ENCODE peak calls at places on chromosome 20, in four cellular contexts. H is NCI-H2081, S is COR-L47, M is LoVo. A is an unnamed sample.

GRCh38 chr20:63176035-63176434 is 39.9 kb downstream of the YTHDF1 start:
- DNase-seq in H (no peak), S (no peak), M (no peak), A (no peak)

GRCh38 chr20:1266167-1266973 is at the start of gene SNPH:
- DNase-seq in H (peak), S (peak), M (no peak), A (peak)

GRCh38 chr20:6388666-6389197 is 265.9 kb upstream of the FERMT1 start:
- DNase-seq in H (no peak), S (no peak), M (no peak), A (peak)

GRCh38 chr20:23397961-23398360 is 23.3 kb downstream of the NAPB start:
- DNase-seq in H (no peak), S (no peak), M (no peak), A (no peak)

GRCh38 chr20:13494019-13494418 is 144.7 kb downstream of the TASP1 start:
- DNase-seq in H (no peak), S (no peak), M (no peak), A (no peak)

GRCh38 chr20:20295621-20296498 is 72.0 kb upstream of the INSM1 start:
- DNase-seq in H (no peak), S (no peak), M (no peak), A (no peak)

GRCh38 chr20:63645218-63645617 is 8.0 kb downstream of the STMN3 start:
- DNase-seq in H (no peak), S (no peak), M (no peak), A (no peak)

GRCh38 chr20:40562031-40562430 is 127.0 kb downstream of the MAFB start:
- DNase-seq in H (no peak), S (no peak), M (peak), A (no peak)

GRCh38 chr20:33111306-33111705 is 31.9 kb downstream of the BPIFB4 start:
- DNase-seq in H (no peak), S (no peak), M (no peak), A (no peak)

GRCh38 chr20:50312682-50313187 is 122.1 kb downstream of the CEBPB start:
- DNase-seq in H (no peak), S (no peak), M (peak), A (no peak)

GRCh38 chr20:52972965-52973819 is 1.0 kb downstream of the TSHZ2 start:
- DNase-seq in H (peak), S (no peak), M (no peak), A (no peak)

GRCh38 chr20:15674253-15675145 is 898.7 kb downstream of the KIF16B start:
- DNase-seq in H (no peak), S (no peak), M (no peak), A (no peak)

GRCh38 chr20:46060301-46060881 is 29.4 kb downstream of the NCOA5 start:
- DNase-seq in H (peak), S (peak), M (no peak), A (no peak)

GRCh38 chr20:39249798-39250197 is 287.7 kb downstream of the DHX35 start:
- DNase-seq in H (no peak), S (no peak), M (no peak), A (no peak)

GRCh38 chr20:21301940-21302644 is 1.0 kb upstream of the XRN2 start:
- DNase-seq in H (no peak), S (no peak), M (no peak), A (peak)

GRCh38 chr20:18144541-18145099 is 7.0 kb downstream of the KAT14 start:
- DNase-seq in H (no peak), S (no peak), M (peak), A (no peak)

GRCh38 chr20:6921717-6922386 is 154.4 kb downstream of the BMP2 start:
- DNase-seq in H (no peak), S (no peak), M (no peak), A (peak)

GRCh38 chr20:43583133-43583864 is 7.4 kb upstream of the IFT52 start:
- DNase-seq in H (no peak), S (no peak), M (no peak), A (no peak)

GRCh38 chr20:58716476-58717277 is 24.1 kb downstream of the NPEPL1 start:
- DNase-seq in H (no peak), S (no peak), M (no peak), A (no peak)

GRCh38 chr20:13105864-13106457 is 97.2 kb downstream of the SPTLC3 start:
- DNase-seq in H (peak), S (peak), M (peak), A (peak)

GRCh38 chr20:45456632-45457031 is 12.9 kb upstream of the WFDC2 start:
- DNase-seq in H (peak), S (peak), M (no peak), A (peak)

GRCh38 chr20:53390780-53391179 is 202.9 kb downstream of the ZNF217 start:
- DNase-seq in H (no peak), S (no peak), M (no peak), A (no peak)

GRCh38 chr20:34528921-34529297 is 12.7 kb downstream of the DYNLRB1 start:
- DNase-seq in H (no peak), S (no peak), M (no peak), A (no peak)

GRCh38 chr20:46307999-46308257 is 370 bp downstream of the CDH22 start:
- DNase-seq in H (no peak), S (no peak), M (no peak), A (no peak)

GRCh38 chr20:63091901-63092659 is 85.3 kb upstream of the BHLHE23 start:
- DNase-seq in H (no peak), S (no peak), M (no peak), A (no peak)

GRCh38 chr20:37686762-37687477 is 6.9 kb upstream of the CTNNBL1 start:
- DNase-seq in H (no peak), S (no peak), M (no peak), A (no peak)

GRCh38 chr20:61288331-61288784 is 36.3 kb downstream of the CDH4 start:
- DNase-seq in H (no peak), S (no peak), M (no peak), A (no peak)

GRCh38 chr20:14711681-14712080 is 374.3 kb upstream of the FLRT3 start:
- DNase-seq in H (no peak), S (no peak), M (no peak), A (no peak)

GRCh38 chr20:62953167-62953838 is 794 bp downstream of the SLC17A9 start:
- DNase-seq in H (no peak), S (no peak), M (peak), A (no peak)

GRCh38 chr20:10489853-10490627 is 54.9 kb downstream of the SLX4IP start:
- DNase-seq in H (no peak), S (no peak), M (no peak), A (no peak)

GRCh38 chr20:32520927-32521203 is 64.3 kb downstream of the NOL4L start:
- DNase-seq in H (no peak), S (no peak), M (no peak), A (no peak)

GRCh38 chr20:401682-402495 is 6.2 kb upstream of the RBCK1 start:
- DNase-seq in H (no peak), S (no peak), M (peak), A (peak)

A was measured in DMS53.